ENCODE peak calls at places on chromosomes 4 and X, in ten cellular contexts. C, T, I, F, D, E, G, H, S and B are unnamed samples.

GRCh38 chrX:50814701-50815476 is 895 bp upstream of the SHROOM4 start:
- DNase-seq in C (no peak), T (no peak), I (no peak), F (no peak), D (peak), E (peak), G (no peak), H (no peak), S (no peak), B (no peak)

GRCh38 chr4:56681158-56681848 is at the start of gene HOPX:
- DNase-seq in C (no peak), T (peak), I (peak), F (peak), D (peak), E (no peak), G (no peak), H (peak), S (peak), B (peak)

GRCh38 chr4:72701987-72702819 is 133.2 kb upstream of the ADAMTS3 start:
- DNase-seq in C (no peak), T (peak), I (peak), F (no peak), D (peak), E (no peak), G (peak), H (peak), S (no peak), B (no peak)

GRCh38 chr4:170581322-170581721 is 491.6 kb upstream of the AADAT start:
- DNase-seq in C (no peak), T (no peak), I (no peak), F (no peak), D (no peak), E (no peak), G (no peak), H (no peak), S (no peak), B (no peak)

GRCh38 chr4:149291463-149291862 is 524.2 kb downstream of the IQCM start:
- DNase-seq in C (no peak), T (peak), I (no peak), F (no peak), D (no peak), E (no peak), G (no peak), H (no peak), S (no peak), B (no peak)

GRCh38 chr4:148978301-148978700 is 536.1 kb upstream of the NR3C2 start:
- DNase-seq in C (no peak), T (no peak), I (no peak), F (no peak), D (no peak), E (no peak), G (no peak), H (no peak), S (no peak), B (no peak)

GRCh38 chr4:181437895-181438294 is 805.3 kb upstream of the TENM3 start:
- DNase-seq in C (no peak), T (no peak), I (no peak), F (no peak), D (no peak), E (no peak), G (no peak), H (no peak), S (no peak), B (no peak)

GRCh38 chrX:84340981-84341380 is 153.0 kb upstream of the RPS6KA6 start:
- DNase-seq in C (no peak), T (no peak), I (no peak), F (no peak), D (no peak), E (no peak), G (no peak), H (no peak), S (no peak), B (no peak)

GRCh38 chr4:1882850-1883271 is 11.7 kb downstream of the NSD2 start:
- DNase-seq in C (no peak), T (no peak), I (no peak), F (no peak), D (no peak), E (no peak), G (no peak), H (no peak), S (no peak), B (no peak)

GRCh38 chr4:126776361-126776760 is 856.4 kb upstream of the INTU start:
- DNase-seq in C (no peak), T (no peak), I (no peak), F (no peak), D (no peak), E (no peak), G (no peak), H (no peak), S (no peak), B (no peak)

GRCh38 chr4:8403173-8403753 is 37.3 kb downstream of the ACOX3 start:
- DNase-seq in C (no peak), T (peak), I (peak), F (peak), D (peak), E (peak), G (peak), H (peak), S (peak), B (peak)

GRCh38 chr4:53776141-53776540 is 184.9 kb upstream of the LNX1 start:
- DNase-seq in C (no peak), T (no peak), I (no peak), F (no peak), D (no peak), E (no peak), G (no peak), H (no peak), S (no peak), B (no peak)

GRCh38 chrX:41452565-41452964 is 5.4 kb downstream of the NYX start:
- DNase-seq in C (no peak), T (no peak), I (no peak), F (no peak), D (peak), E (no peak), G (no peak), H (no peak), S (no peak), B (no peak)

GRCh38 chr4:65918872-65919271 is 248.6 kb upstream of the EPHA5 start:
- DNase-seq in C (no peak), T (no peak), I (no peak), F (no peak), D (no peak), E (no peak), G (no peak), H (no peak), S (no peak), B (no peak)

GRCh38 chr4:6118201-6118600 is 82.1 kb downstream of the JAKMIP1 start:
- DNase-seq in C (no peak), T (no peak), I (no peak), F (no peak), D (peak), E (no peak), G (no peak), H (no peak), S (no peak), B (no peak)

GRCh38 chr4:108018038-108018883 is 28.6 kb downstream of the HADH start:
- DNase-seq in C (peak), T (peak), I (peak), F (peak), D (peak), E (peak), G (peak), H (peak), S (peak), B (peak)